ENCODE peak calls at places on chromosomes 12 and 14, in six cellular contexts. N is H54, D is IMR-90, I is HepG2, R is transverse colon, W is body of pancreas. B is an unnamed sample.

GRCh38 chr12:102385343-102385742 is 95.0 kb downstream of the IGF1 start:
- DNase-seq in R (no peak), D (no peak), N (no peak), I (no peak), W (no peak), B (no peak)

GRCh38 chr12:100375023-100375737 is 18.3 kb downstream of the SLC17A8 start:
- DNase-seq in R (peak), W (peak), N (no peak), I (no peak), D (peak), B (no peak)

GRCh38 chr12:101414533-101415119 is 7.1 kb upstream of the ARL1 start:
- DNase-seq in D (peak), W (peak), N (no peak), I (peak), R (peak), B (peak)

GRCh38 chr12:30617568-30617967 is 78.1 kb downstream of the IPO8 start:
- DNase-seq in N (no peak), R (no peak), D (no peak), I (no peak), W (no peak), B (no peak)

GRCh38 chr12:3139760-3140159 is 62.6 kb downstream of the TSPAN9 start:
- DNase-seq in D (no peak), R (no peak), I (no peak), W (no peak), N (no peak), B (no peak)

GRCh38 chr12:97940629-97941028 is 478.0 kb downstream of the RMST start:
- DNase-seq in I (no peak), D (no peak), N (peak), R (no peak), W (no peak), B (no peak)

GRCh38 chr14:91377700-91378652 is 39.6 kb downstream of the CCDC88C start:
- DNase-seq in I (no peak), W (no peak), D (no peak), N (no peak), R (peak), B (no peak)

GRCh38 chr12:21825924-21826548 is 51.5 kb upstream of the KCNJ8 start:
- DNase-seq in I (no peak), N (no peak), W (no peak), R (no peak), D (no peak), B (no peak)

GRCh38 chr14:101458536-101459391 is 102.5 kb upstream of the DIO3 start:
- DNase-seq in N (no peak), W (no peak), R (no peak), D (no peak), I (no peak), B (no peak)

GRCh38 chr12:99271071-99271470 is 376.5 kb upstream of the GARIN6 start:
- DNase-seq in D (no peak), R (no peak), W (no peak), I (no peak), N (no peak), B (no peak)

GRCh38 chr12:97968641-97969171 is 506.1 kb downstream of the RMST start:
- DNase-seq in W (no peak), N (no peak), I (no peak), D (no peak), R (no peak), B (no peak)

GRCh38 chr12:68207276-68207675 is 18.3 kb downstream of the IL26 start:
- DNase-seq in I (no peak), N (no peak), W (no peak), D (no peak), R (no peak), B (no peak)

GRCh38 chr12:46657416-46658411 is 168.1 kb downstream of the SLC38A4 start:
- DNase-seq in R (no peak), I (no peak), D (peak), W (no peak), N (no peak), B (no peak)

GRCh38 chr14:86115972-86116371 is 586.0 kb downstream of the FLRT2 start:
- DNase-seq in D (no peak), W (no peak), R (no peak), I (no peak), N (no peak), B (no peak)

GRCh38 chr12:120979862-120980696 is 1.7 kb downstream of the HNF1A start:
- DNase-seq in R (peak), D (no peak), N (no peak), I (peak), W (no peak), B (no peak)

GRCh38 chr12:120980800-120981368 is 2.5 kb downstream of the HNF1A start:
- DNase-seq in W (peak), R (peak), D (no peak), N (no peak), I (no peak), B (no peak)

GRCh38 chr12:120977531-120978295 is 630 bp upstream of the HNF1A start:
- DNase-seq in N (no peak), I (no peak), W (no peak), R (no peak), D (no peak), B (no peak)

GRCh38 chr12:120979220-120979861 is 998 bp downstream of the HNF1A start:
- DNase-seq in D (no peak), W (no peak), N (no peak), R (no peak), I (no peak), B (no peak)

GRCh38 chr12:120978296-120979219 is at the start of gene HNF1A:
- DNase-seq in W (peak), D (no peak), R (peak), I (peak), N (no peak), B (no peak)
- TF ChIP-seq POLR2A in W (peak), D (no peak), R (peak), I (peak), N (no peak), B (no peak)

GRCh38 chr12:54431911-54432814 is 13.1 kb upstream of the ITGA5 start:
- DNase-seq in R (peak), N (no peak), W (peak), I (no peak), D (peak), B (no peak)

GRCh38 chr12:54429014-54429471 is 10.0 kb upstream of the ITGA5 start:
- DNase-seq in W (no peak), R (no peak), D (no peak), I (peak), N (no peak), B (no peak)

GRCh38 chr12:54437243-54437642 is 18.2 kb upstream of the ITGA5 start:
- DNase-seq in R (no peak), D (no peak), W (no peak), I (no peak), N (no peak), B (no peak)

GRCh38 chr12:54430471-54431075 is 11.5 kb upstream of the ITGA5 start:
- DNase-seq in R (no peak), N (no peak), W (no peak), D (no peak), I (no peak), B (no peak)

GRCh38 chr12:54432815-54433164 is 13.7 kb upstream of the ITGA5 start:
- DNase-seq in D (no peak), I (no peak), N (no peak), R (no peak), W (no peak), B (no peak)
- TF ChIP-seq POLR2A in D (no peak), I (no peak), N (no peak), R (no peak), W (no peak), B (no peak)

DNA sequence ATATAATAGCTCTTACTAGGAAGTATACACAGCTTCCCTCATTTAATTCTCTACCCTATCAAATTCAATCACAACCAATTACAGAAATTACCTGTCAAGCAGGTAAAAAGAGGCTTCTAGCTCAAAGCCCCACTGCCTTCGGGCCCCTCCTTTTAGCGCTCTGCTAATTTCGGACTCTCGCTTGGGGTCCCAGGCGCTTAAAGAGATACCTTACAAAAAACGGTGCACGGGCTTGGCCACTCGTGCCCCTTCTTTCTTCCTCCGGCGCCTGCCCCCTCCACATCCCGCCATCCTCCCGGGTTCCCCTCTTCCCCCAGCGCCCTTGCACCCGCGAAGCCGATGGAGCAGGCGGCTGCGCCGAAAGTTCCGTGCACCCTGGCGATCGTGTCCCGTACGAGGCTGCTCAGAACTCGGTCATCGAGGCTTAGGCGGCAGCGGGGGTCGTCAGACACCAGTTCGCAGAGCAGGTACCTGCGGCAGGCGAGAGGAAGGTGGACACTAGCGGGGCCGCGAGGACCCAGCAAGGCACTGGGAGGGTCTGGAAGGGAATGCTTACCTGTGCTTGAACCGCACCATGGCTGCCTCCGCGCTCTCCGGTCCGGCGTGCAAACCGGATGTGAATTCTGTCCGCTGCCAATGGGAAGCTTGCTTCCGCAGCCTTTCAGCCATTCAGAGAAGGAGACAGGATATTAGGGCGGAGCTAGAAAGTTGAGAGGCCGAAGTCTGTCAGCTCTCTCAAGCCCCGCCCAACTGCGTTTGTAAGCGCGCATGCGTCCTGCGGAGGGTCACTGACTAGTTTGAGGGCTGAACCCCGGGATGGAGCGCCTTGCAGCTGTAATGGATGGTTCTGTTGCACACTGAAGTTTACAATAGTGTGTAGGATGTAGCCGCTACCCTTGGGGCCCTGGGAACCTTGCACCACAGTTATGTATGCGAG is at the start of gene POP5:
- DNase-seq in I (peak), N (peak), W (peak), R (peak), D (peak), B (peak)
- TF ChIP-seq POLR2A in I (peak), N (peak), W (peak), R (peak), D (no peak), B (peak)

DNA sequence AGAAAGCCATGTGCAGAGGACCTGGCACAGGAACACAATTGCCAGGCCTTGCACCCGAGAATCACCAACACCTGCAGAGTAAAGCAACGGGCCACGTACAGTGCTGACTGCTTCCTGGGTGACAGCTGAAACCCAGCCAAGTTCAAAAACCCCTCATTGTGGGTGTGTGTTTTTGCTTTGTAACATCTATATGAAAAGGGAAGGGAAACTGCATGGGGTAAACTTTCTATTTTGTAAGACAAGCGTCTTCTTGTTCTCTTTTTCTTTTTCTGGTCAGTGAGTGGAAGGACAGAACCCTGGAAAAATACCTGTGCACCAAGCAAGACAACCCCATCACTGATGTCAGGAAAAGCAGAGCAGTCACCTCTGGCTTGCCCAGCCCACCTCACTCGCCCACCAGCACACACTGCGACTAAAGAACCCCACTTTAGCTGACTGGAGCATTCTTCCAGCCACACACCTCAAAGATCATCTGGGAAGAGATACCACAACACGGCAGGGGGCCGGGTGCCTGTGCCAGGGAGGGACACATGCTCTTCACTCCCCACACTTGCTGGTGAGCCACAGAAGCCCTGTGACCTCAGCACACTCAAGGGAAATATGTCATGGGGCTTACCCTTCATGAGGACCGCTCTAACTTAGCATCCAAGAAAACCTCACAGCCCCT is 172.3 kb downstream of the NDUFA12 start:
- DNase-seq in D (no peak), N (no peak), I (no peak), R (peak), W (peak), B (no peak)
- TF ChIP-seq POLR2A in D (no peak), N (no peak), I (no peak), R (no peak), W (no peak), B (no peak)

GRCh38 chr14:28767851-28768548 is 1.4 kb downstream of the FOXG1 start:
- DNase-seq in D (no peak), W (no peak), N (no peak), R (no peak), I (no peak), B (peak)

GRCh38 chr14:28765907-28766504 is 581 bp upstream of the FOXG1 start:
- DNase-seq in W (no peak), N (no peak), R (no peak), D (no peak), I (no peak), B (no peak)

GRCh38 chr14:28767239-28767850 is 758 bp downstream of the FOXG1 start:
- DNase-seq in R (no peak), I (no peak), D (no peak), W (no peak), N (no peak), B (no peak)

GRCh38 chr14:28765169-28765906 is 1.2 kb upstream of the FOXG1 start:
- DNase-seq in D (no peak), I (no peak), N (no peak), W (no peak), R (no peak), B (no peak)

DNA sequence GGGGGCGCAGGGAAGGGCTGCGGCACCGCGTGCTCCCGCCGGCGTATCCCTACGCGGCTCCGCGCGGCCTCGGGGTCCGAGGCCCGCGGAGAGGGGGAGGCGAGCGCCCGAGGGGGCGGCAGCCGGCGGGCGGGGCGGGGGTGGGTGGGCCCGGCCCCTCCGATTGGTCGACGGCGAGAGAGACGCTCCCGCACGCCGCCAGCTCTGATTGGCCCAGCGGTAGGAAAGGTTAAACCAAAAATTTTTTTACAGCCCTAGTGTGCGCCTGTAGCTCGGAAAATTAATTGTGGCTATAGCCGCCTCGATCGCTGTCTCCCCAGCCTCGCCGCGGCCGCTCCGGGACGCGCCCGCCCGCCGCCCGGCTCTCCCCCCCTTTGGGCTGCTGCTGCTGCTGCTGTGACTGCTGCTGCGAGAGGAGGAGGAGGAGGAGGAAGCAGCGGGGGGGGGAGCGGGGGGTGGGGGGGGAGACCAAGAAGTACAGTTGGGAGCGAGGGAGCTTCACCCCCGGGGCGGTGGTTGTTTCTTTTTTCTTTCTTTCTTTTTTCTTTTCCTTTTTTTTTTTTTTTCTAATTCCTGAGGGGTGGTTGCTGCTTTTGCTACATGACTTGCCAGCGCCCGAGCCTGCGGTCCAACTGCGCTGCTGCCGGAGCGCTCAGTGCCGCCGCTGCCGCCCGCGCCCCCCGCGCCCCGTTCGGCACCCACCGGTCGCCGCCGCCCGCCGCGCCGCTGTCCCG is at the start of gene FOXG1:
- DNase-seq in N (peak), D (no peak), W (no peak), I (no peak), R (no peak), B (no peak)
- TF ChIP-seq POLR2A in N (no peak), D (no peak), W (no peak), I (no peak), R (no peak), B (no peak)

DNA sequence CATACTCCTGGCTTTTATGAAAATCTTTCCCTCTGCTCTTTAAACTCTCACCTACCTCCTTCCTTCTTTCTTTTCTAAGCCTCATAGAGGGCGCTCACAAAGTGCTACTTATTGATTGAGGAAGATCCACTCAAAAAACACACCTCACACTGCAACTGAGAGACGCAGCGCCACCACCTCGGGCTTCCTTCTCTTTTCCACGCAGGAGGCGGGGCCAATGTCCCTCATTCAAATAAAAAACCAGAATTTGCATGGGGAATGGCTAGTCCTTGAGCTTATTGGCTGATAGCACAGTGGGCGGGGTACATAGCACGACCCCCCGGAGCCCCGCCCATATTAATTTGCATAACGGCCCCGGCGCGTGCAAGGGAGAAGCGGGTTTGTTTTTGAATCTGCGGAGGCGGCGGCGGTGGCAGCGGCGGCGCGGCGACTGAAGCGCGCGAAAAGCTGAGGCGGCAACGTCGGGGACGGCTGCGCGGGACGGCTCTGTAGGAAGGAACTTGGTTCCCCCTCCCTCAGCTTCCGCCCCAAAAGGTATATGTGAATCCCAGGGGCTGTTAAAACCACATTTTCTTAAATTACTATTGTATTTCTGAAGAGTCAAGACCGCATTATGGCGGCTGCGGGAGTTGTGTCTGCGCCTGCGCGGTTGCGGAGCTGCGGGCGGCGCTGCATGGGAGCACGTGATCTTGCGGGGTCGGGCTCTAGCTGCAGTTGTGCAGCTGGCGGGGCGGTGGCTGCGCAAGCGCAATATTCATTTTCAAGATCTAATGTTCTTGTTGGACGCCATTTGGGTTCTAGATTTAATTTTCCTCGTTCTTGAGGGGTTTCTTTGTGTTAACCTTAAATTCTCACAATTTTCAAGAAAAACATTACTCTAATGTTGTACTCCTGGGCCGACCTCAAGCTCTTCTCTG is at the start of gene ATF7IP:
- DNase-seq in R (peak), W (peak), D (peak), N (peak), I (peak), B (peak)
- TF ChIP-seq POLR2A in R (peak), W (peak), D (peak), N (peak), I (no peak), B (peak)

GRCh38 chr14:105852378-105853088 is 326.1 kb downstream of the TMEM121 start:
- DNase-seq in W (no peak), I (no peak), D (no peak), N (no peak), R (peak), B (no peak)
- TF ChIP-seq POLR2A in W (no peak), I (no peak), D (no peak), N (no peak), R (no peak), B (no peak)